ENCODE peak calls at places on chromosomes 11 and 22, in eight cellular contexts. One of them, this sample, is unnamed.

GRCh38 chr11:103892603-103893002 is 143.8 kb upstream of the DDI1 start:
- DNase-seq in heart left ventricle: no peak
- DNase-seq in CD8-positive, alpha-beta T cell: no peak
- DNase-seq in cardiac fibroblast: peak
- DNase-seq in fibroblast of lung: peak
- DNase-seq in HCT116: no peak
- DNase-seq in ovary: no peak
- DNase-seq in choroid plexus epithelial cell: peak
- DNase-seq in this sample: no peak

GRCh38 chr11:61111786-61112517 is 9.7 kb downstream of the CD5 start:
- DNase-seq in heart left ventricle: no peak
- DNase-seq in CD8-positive, alpha-beta T cell: peak
- DNase-seq in cardiac fibroblast: no peak
- DNase-seq in fibroblast of lung: no peak
- DNase-seq in HCT116: no peak
- DNase-seq in ovary: no peak
- DNase-seq in choroid plexus epithelial cell: no peak
- DNase-seq in this sample: no peak

GRCh38 chr11:36162909-36163434 is 126.3 kb downstream of the COMMD9 start:
- DNase-seq in heart left ventricle: peak
- DNase-seq in CD8-positive, alpha-beta T cell: no peak
- DNase-seq in cardiac fibroblast: no peak
- DNase-seq in fibroblast of lung: no peak
- DNase-seq in HCT116: no peak
- DNase-seq in ovary: no peak
- DNase-seq in choroid plexus epithelial cell: no peak
- DNase-seq in this sample: no peak

GRCh38 chr11:131033151-131033651 is 116.9 kb upstream of the SNX19 start:
- DNase-seq in heart left ventricle: no peak
- DNase-seq in CD8-positive, alpha-beta T cell: no peak
- DNase-seq in cardiac fibroblast: peak
- DNase-seq in fibroblast of lung: peak
- DNase-seq in HCT116: peak
- DNase-seq in ovary: no peak
- DNase-seq in choroid plexus epithelial cell: peak
- DNase-seq in this sample: peak

GRCh38 chr22:35312198-35313059 is 12.7 kb downstream of the TOM1 start:
- DNase-seq in heart left ventricle: peak
- DNase-seq in CD8-positive, alpha-beta T cell: no peak
- DNase-seq in cardiac fibroblast: peak
- DNase-seq in fibroblast of lung: peak
- DNase-seq in HCT116: peak
- DNase-seq in ovary: peak
- DNase-seq in choroid plexus epithelial cell: peak
- DNase-seq in this sample: no peak

GRCh38 chr11:11458523-11458922 is 105.5 kb upstream of the CSNK2A3 start:
- DNase-seq in heart left ventricle: no peak
- DNase-seq in CD8-positive, alpha-beta T cell: no peak
- DNase-seq in cardiac fibroblast: no peak
- DNase-seq in fibroblast of lung: no peak
- DNase-seq in HCT116: no peak
- DNase-seq in ovary: no peak
- DNase-seq in choroid plexus epithelial cell: no peak
- DNase-seq in this sample: no peak

GRCh38 chr22:28930357-28931007 is 47.1 kb downstream of the ZNRF3 start:
- DNase-seq in heart left ventricle: no peak
- DNase-seq in CD8-positive, alpha-beta T cell: no peak
- DNase-seq in cardiac fibroblast: no peak
- DNase-seq in fibroblast of lung: peak
- DNase-seq in HCT116: no peak
- DNase-seq in ovary: no peak
- DNase-seq in choroid plexus epithelial cell: peak
- DNase-seq in this sample: peak

GRCh38 chr11:70547821-70548670 is 149.7 kb downstream of the CTTN start:
- DNase-seq in heart left ventricle: no peak
- DNase-seq in CD8-positive, alpha-beta T cell: no peak
- DNase-seq in cardiac fibroblast: no peak
- DNase-seq in fibroblast of lung: no peak
- DNase-seq in HCT116: no peak
- DNase-seq in ovary: no peak
- DNase-seq in choroid plexus epithelial cell: no peak
- DNase-seq in this sample: no peak

GRCh38 chr11:60982184-60982583 is 10.7 kb downstream of the CD6 start:
- DNase-seq in heart left ventricle: no peak
- DNase-seq in CD8-positive, alpha-beta T cell: peak
- DNase-seq in cardiac fibroblast: no peak
- DNase-seq in fibroblast of lung: no peak
- DNase-seq in HCT116: no peak
- DNase-seq in ovary: no peak
- DNase-seq in choroid plexus epithelial cell: no peak
- DNase-seq in this sample: no peak

GRCh38 chr11:112227002-112227401 is 774 bp downstream of the PTS start:
- DNase-seq in heart left ventricle: no peak
- DNase-seq in CD8-positive, alpha-beta T cell: no peak
- DNase-seq in cardiac fibroblast: peak
- DNase-seq in fibroblast of lung: peak
- DNase-seq in HCT116: no peak
- DNase-seq in ovary: no peak
- DNase-seq in choroid plexus epithelial cell: peak
- DNase-seq in this sample: no peak

GRCh38 chr11:27485930-27486773 is 13.6 kb upstream of the LGR4 start:
- DNase-seq in heart left ventricle: no peak
- DNase-seq in CD8-positive, alpha-beta T cell: peak
- DNase-seq in cardiac fibroblast: peak
- DNase-seq in fibroblast of lung: peak
- DNase-seq in HCT116: peak
- DNase-seq in ovary: no peak
- DNase-seq in choroid plexus epithelial cell: peak
- DNase-seq in this sample: no peak

GRCh38 chr11:65501530-65502273 is 2.9 kb downstream of the MALAT1 start:
- DNase-seq in heart left ventricle: no peak
- DNase-seq in CD8-positive, alpha-beta T cell: no peak
- DNase-seq in cardiac fibroblast: peak
- DNase-seq in fibroblast of lung: peak
- DNase-seq in HCT116: no peak
- DNase-seq in ovary: peak
- DNase-seq in choroid plexus epithelial cell: peak
- DNase-seq in this sample: no peak

GRCh38 chr22:48605856-48606255 is 1221.8 kb downstream of the BRD1 start:
- DNase-seq in heart left ventricle: no peak
- DNase-seq in CD8-positive, alpha-beta T cell: no peak
- DNase-seq in cardiac fibroblast: no peak
- DNase-seq in fibroblast of lung: no peak
- DNase-seq in HCT116: no peak
- DNase-seq in ovary: peak
- DNase-seq in choroid plexus epithelial cell: no peak
- DNase-seq in this sample: no peak

GRCh38 chr22:49483281-49483905 is 344.3 kb downstream of the BRD1 start:
- DNase-seq in heart left ventricle: no peak
- DNase-seq in CD8-positive, alpha-beta T cell: no peak
- DNase-seq in cardiac fibroblast: no peak
- DNase-seq in fibroblast of lung: no peak
- DNase-seq in HCT116: no peak
- DNase-seq in ovary: no peak
- DNase-seq in choroid plexus epithelial cell: no peak
- DNase-seq in this sample: no peak

GRCh38 chr11:102416974-102417373 is 35.6 kb downstream of the TMEM123 start:
- DNase-seq in heart left ventricle: no peak
- DNase-seq in CD8-positive, alpha-beta T cell: no peak
- DNase-seq in cardiac fibroblast: no peak
- DNase-seq in fibroblast of lung: no peak
- DNase-seq in HCT116: no peak
- DNase-seq in ovary: no peak
- DNase-seq in choroid plexus epithelial cell: no peak
- DNase-seq in this sample: no peak

GRCh38 chr11:105022527-105022926 is 441 bp downstream of the CASP5 start:
- DNase-seq in heart left ventricle: no peak
- DNase-seq in CD8-positive, alpha-beta T cell: no peak
- DNase-seq in cardiac fibroblast: no peak
- DNase-seq in fibroblast of lung: no peak
- DNase-seq in HCT116: no peak
- DNase-seq in ovary: no peak
- DNase-seq in choroid plexus epithelial cell: no peak
- DNase-seq in this sample: no peak

GRCh38 chr11:70440206-70440605 is 41.9 kb downstream of the CTTN start:
- DNase-seq in heart left ventricle: no peak
- DNase-seq in CD8-positive, alpha-beta T cell: no peak
- DNase-seq in cardiac fibroblast: no peak
- DNase-seq in fibroblast of lung: no peak
- DNase-seq in HCT116: no peak
- DNase-seq in ovary: no peak
- DNase-seq in choroid plexus epithelial cell: no peak
- DNase-seq in this sample: no peak

GRCh38 chr11:114928260-114928870 is 250.0 kb downstream of the NXPE2 start:
- DNase-seq in heart left ventricle: no peak
- DNase-seq in CD8-positive, alpha-beta T cell: no peak
- DNase-seq in cardiac fibroblast: no peak
- DNase-seq in fibroblast of lung: no peak
- DNase-seq in HCT116: no peak
- DNase-seq in ovary: no peak
- DNase-seq in choroid plexus epithelial cell: no peak
- DNase-seq in this sample: no peak

GRCh38 chr11:87215236-87215635 is 177.5 kb downstream of the TMEM135 start:
- DNase-seq in heart left ventricle: no peak
- DNase-seq in CD8-positive, alpha-beta T cell: no peak
- DNase-seq in cardiac fibroblast: peak
- DNase-seq in fibroblast of lung: no peak
- DNase-seq in HCT116: no peak
- DNase-seq in ovary: no peak
- DNase-seq in choroid plexus epithelial cell: no peak
- DNase-seq in this sample: no peak

GRCh38 chr11:63017306-63017974 is 1.8 kb upstream of the SLC22A8 start:
- DNase-seq in heart left ventricle: no peak
- DNase-seq in CD8-positive, alpha-beta T cell: no peak
- DNase-seq in cardiac fibroblast: no peak
- DNase-seq in fibroblast of lung: peak
- DNase-seq in HCT116: no peak
- DNase-seq in ovary: no peak
- DNase-seq in choroid plexus epithelial cell: peak
- DNase-seq in this sample: no peak

GRCh38 chr11:110513521-110514450 is 84.0 kb downstream of the FDX1 start:
- DNase-seq in heart left ventricle: no peak
- DNase-seq in CD8-positive, alpha-beta T cell: no peak
- DNase-seq in cardiac fibroblast: no peak
- DNase-seq in fibroblast of lung: peak
- DNase-seq in HCT116: no peak
- DNase-seq in ovary: no peak
- DNase-seq in choroid plexus epithelial cell: peak
- DNase-seq in this sample: peak

GRCh38 chr11:47269002-47269828 is 718 bp upstream of the MADD start:
- DNase-seq in heart left ventricle: peak
- DNase-seq in CD8-positive, alpha-beta T cell: peak
- DNase-seq in cardiac fibroblast: peak
- DNase-seq in fibroblast of lung: peak
- DNase-seq in HCT116: peak
- DNase-seq in ovary: peak
- DNase-seq in choroid plexus epithelial cell: peak
- DNase-seq in this sample: no peak
- TF ChIP-seq CTCF in heart left ventricle: no peak
- TF ChIP-seq CTCF in CD8-positive, alpha-beta T cell: peak
- TF ChIP-seq CTCF in cardiac fibroblast: peak
- TF ChIP-seq CTCF in fibroblast of lung: peak
- TF ChIP-seq CTCF in HCT116: no peak
- TF ChIP-seq CTCF in ovary: peak
- TF ChIP-seq CTCF in choroid plexus epithelial cell: peak
- TF ChIP-seq CTCF in this sample: peak

GRCh38 chr22:40524392-40525249 is 111.9 kb downstream of the MRTFA start:
- DNase-seq in heart left ventricle: no peak
- DNase-seq in CD8-positive, alpha-beta T cell: no peak
- DNase-seq in cardiac fibroblast: peak
- DNase-seq in fibroblast of lung: no peak
- DNase-seq in HCT116: no peak
- DNase-seq in ovary: no peak
- DNase-seq in choroid plexus epithelial cell: peak
- DNase-seq in this sample: no peak
- TF ChIP-seq CTCF in heart left ventricle: no peak
- TF ChIP-seq CTCF in CD8-positive, alpha-beta T cell: no peak
- TF ChIP-seq CTCF in cardiac fibroblast: peak
- TF ChIP-seq CTCF in fibroblast of lung: peak
- TF ChIP-seq CTCF in HCT116: peak
- TF ChIP-seq CTCF in ovary: no peak
- TF ChIP-seq CTCF in choroid plexus epithelial cell: peak
- TF ChIP-seq CTCF in this sample: peak

GRCh38 chr22:37632174-37633081 is 7.0 kb upstream of the SH3BP1 start:
- DNase-seq in heart left ventricle: no peak
- DNase-seq in CD8-positive, alpha-beta T cell: no peak
- DNase-seq in cardiac fibroblast: no peak
- DNase-seq in fibroblast of lung: no peak
- DNase-seq in HCT116: no peak
- DNase-seq in ovary: no peak
- DNase-seq in choroid plexus epithelial cell: no peak
- DNase-seq in this sample: no peak

GRCh38 chr22:37633082-37633692 is 6.3 kb upstream of the SH3BP1 start:
- DNase-seq in heart left ventricle: no peak
- DNase-seq in CD8-positive, alpha-beta T cell: peak
- DNase-seq in cardiac fibroblast: no peak
- DNase-seq in fibroblast of lung: no peak
- DNase-seq in HCT116: no peak
- DNase-seq in ovary: no peak
- DNase-seq in choroid plexus epithelial cell: no peak
- DNase-seq in this sample: no peak

GRCh38 chr22:37634505-37635002 is 4.9 kb upstream of the SH3BP1 start:
- DNase-seq in heart left ventricle: no peak
- DNase-seq in CD8-positive, alpha-beta T cell: no peak
- DNase-seq in cardiac fibroblast: no peak
- DNase-seq in fibroblast of lung: no peak
- DNase-seq in HCT116: no peak
- DNase-seq in ovary: no peak
- DNase-seq in choroid plexus epithelial cell: no peak
- DNase-seq in this sample: no peak

GRCh38 chr22:37635157-37635556 is 4.3 kb upstream of the SH3BP1 start:
- DNase-seq in heart left ventricle: no peak
- DNase-seq in CD8-positive, alpha-beta T cell: no peak
- DNase-seq in cardiac fibroblast: no peak
- DNase-seq in fibroblast of lung: no peak
- DNase-seq in HCT116: no peak
- DNase-seq in ovary: no peak
- DNase-seq in choroid plexus epithelial cell: no peak
- DNase-seq in this sample: no peak

GRCh38 chr22:37633693-37634504 is 5.6 kb upstream of the SH3BP1 start:
- DNase-seq in heart left ventricle: peak
- DNase-seq in CD8-positive, alpha-beta T cell: peak
- DNase-seq in cardiac fibroblast: peak
- DNase-seq in fibroblast of lung: peak
- DNase-seq in HCT116: no peak
- DNase-seq in ovary: peak
- DNase-seq in choroid plexus epithelial cell: peak
- DNase-seq in this sample: peak
- TF ChIP-seq CTCF in heart left ventricle: no peak
- TF ChIP-seq CTCF in CD8-positive, alpha-beta T cell: no peak
- TF ChIP-seq CTCF in cardiac fibroblast: peak
- TF ChIP-seq CTCF in fibroblast of lung: no peak
- TF ChIP-seq CTCF in HCT116: no peak
- TF ChIP-seq CTCF in ovary: peak
- TF ChIP-seq CTCF in choroid plexus epithelial cell: peak
- TF ChIP-seq CTCF in this sample: peak

DNA sequence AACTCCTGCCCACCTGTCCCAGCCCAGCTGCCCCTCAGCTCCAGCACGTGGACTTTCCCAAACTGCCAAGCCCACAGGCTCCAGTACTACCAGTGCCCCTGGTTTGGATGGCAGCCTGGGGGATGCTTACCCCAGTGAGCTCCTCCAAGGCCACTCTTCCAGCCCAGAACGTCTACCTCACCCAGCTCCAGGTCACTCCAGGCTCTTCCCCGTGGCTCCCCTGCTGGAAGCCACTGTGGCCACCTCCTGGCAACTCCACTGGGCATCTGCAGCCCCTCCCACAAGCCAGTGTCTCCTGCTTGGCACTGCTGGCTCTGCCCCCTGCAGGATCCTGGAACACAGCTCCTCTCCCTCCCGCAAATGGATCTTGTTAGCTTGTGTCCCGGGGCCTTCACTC is 29.3 kb downstream of the LMO1 start:
- DNase-seq in heart left ventricle: no peak
- DNase-seq in CD8-positive, alpha-beta T cell: no peak
- DNase-seq in cardiac fibroblast: no peak
- DNase-seq in fibroblast of lung: peak
- DNase-seq in HCT116: peak
- DNase-seq in ovary: no peak
- DNase-seq in choroid plexus epithelial cell: no peak
- DNase-seq in this sample: no peak
- TF ChIP-seq CTCF in heart left ventricle: no peak
- TF ChIP-seq CTCF in CD8-positive, alpha-beta T cell: no peak
- TF ChIP-seq CTCF in cardiac fibroblast: no peak
- TF ChIP-seq CTCF in fibroblast of lung: no peak
- TF ChIP-seq CTCF in HCT116: peak
- TF ChIP-seq CTCF in ovary: no peak
- TF ChIP-seq CTCF in choroid plexus epithelial cell: no peak
- TF ChIP-seq CTCF in this sample: no peak

This sample was measured in AG09319.